ENCODE peak calls at places on chromosomes 7 and 10, in four cellular contexts. U is H9, V is mesenchymal stem cell, F is H1. P is an unnamed sample.

GRCh38 chr10:107275806-107276205 is 111.3 kb upstream of the SORCS1 start:
- DNase-seq in U (no peak), V (no peak), F (no peak), P (no peak)

GRCh38 chr10:94358480-94358879 is 4.3 kb downstream of the NOC3L start:
- DNase-seq in U (no peak), V (peak), F (peak), P (no peak)

GRCh38 chr10:102763037-102763607 is 19.4 kb downstream of the WBP1L start:
- DNase-seq in U (no peak), V (no peak), F (no peak), P (no peak)

GRCh38 chr7:45696476-45696875 is 122.3 kb downstream of the ADCY1 start:
- DNase-seq in U (peak), V (no peak), F (no peak), P (no peak)

GRCh38 chr10:102580230-102580629 is 64.0 kb upstream of the TRIM8 start:
- DNase-seq in U (no peak), V (peak), F (no peak), P (no peak)

GRCh38 chr10:129849452-129849750 is 114.7 kb downstream of the EBF3 start:
- DNase-seq in U (peak), V (no peak), F (no peak), P (no peak)

GRCh38 chr7:3431306-3431705 is 130.3 kb downstream of the SDK1 start:
- DNase-seq in U (no peak), V (peak), F (no peak), P (no peak)

GRCh38 chr10:126558881-126559280 is 111.6 kb downstream of the C10orf90 start:
- DNase-seq in U (no peak), V (no peak), F (no peak), P (no peak)

GRCh38 chr7:130700760-130701159 is 14.4 kb upstream of the TSGA13 start:
- DNase-seq in U (no peak), V (no peak), F (no peak), P (no peak)

GRCh38 chr10:102241037-102241443 is 272 bp downstream of the PITX3 start:
- DNase-seq in U (no peak), V (peak), F (no peak), P (no peak)

GRCh38 chr7:74217455-74218342 is 7.9 kb downstream of the LAT2 start:
- DNase-seq in U (no peak), V (no peak), F (no peak), P (no peak)

GRCh38 chr7:7264306-7265040 is 82.1 kb downstream of the C1GALT1 start:
- DNase-seq in U (no peak), V (no peak), F (no peak), P (no peak)

GRCh38 chr7:30142710-30143109 is 7.9 kb downstream of the MTURN start:
- DNase-seq in U (no peak), V (peak), F (no peak), P (no peak)

GRCh38 chr10:89001428-89002072 is 11.0 kb downstream of the FAS start:
- DNase-seq in U (no peak), V (no peak), F (no peak), P (no peak)

GRCh38 chr7:98284335-98285036 is 3.0 kb downstream of the BRI3 start:
- DNase-seq in U (peak), V (peak), F (no peak), P (no peak)

GRCh38 chr7:25009271-25009670 is 29.3 kb upstream of the OSBPL3 start:
- DNase-seq in U (no peak), V (peak), F (no peak), P (no peak)

GRCh38 chr7:117716707-117717294 is 156.4 kb downstream of the CTTNBP2 start:
- DNase-seq in U (no peak), V (no peak), F (no peak), P (no peak)

GRCh38 chr10:23031318-23031717 is 64.1 kb upstream of the MSRB2 start:
- DNase-seq in U (no peak), V (no peak), F (no peak), P (no peak)

GRCh38 chr7:121938429-121938996 is 65.6 kb downstream of the PTPRZ1 start:
- DNase-seq in U (peak), V (no peak), F (peak), P (no peak)

GRCh38 chr10:17232276-17232987 is 4.4 kb downstream of the VIM start:
- DNase-seq in U (no peak), V (peak), F (no peak), P (no peak)

GRCh38 chr7:131302876-131303707 is 24.6 kb upstream of the MKLN1 start:
- DNase-seq in U (peak), V (peak), F (peak), P (no peak)

DNA sequence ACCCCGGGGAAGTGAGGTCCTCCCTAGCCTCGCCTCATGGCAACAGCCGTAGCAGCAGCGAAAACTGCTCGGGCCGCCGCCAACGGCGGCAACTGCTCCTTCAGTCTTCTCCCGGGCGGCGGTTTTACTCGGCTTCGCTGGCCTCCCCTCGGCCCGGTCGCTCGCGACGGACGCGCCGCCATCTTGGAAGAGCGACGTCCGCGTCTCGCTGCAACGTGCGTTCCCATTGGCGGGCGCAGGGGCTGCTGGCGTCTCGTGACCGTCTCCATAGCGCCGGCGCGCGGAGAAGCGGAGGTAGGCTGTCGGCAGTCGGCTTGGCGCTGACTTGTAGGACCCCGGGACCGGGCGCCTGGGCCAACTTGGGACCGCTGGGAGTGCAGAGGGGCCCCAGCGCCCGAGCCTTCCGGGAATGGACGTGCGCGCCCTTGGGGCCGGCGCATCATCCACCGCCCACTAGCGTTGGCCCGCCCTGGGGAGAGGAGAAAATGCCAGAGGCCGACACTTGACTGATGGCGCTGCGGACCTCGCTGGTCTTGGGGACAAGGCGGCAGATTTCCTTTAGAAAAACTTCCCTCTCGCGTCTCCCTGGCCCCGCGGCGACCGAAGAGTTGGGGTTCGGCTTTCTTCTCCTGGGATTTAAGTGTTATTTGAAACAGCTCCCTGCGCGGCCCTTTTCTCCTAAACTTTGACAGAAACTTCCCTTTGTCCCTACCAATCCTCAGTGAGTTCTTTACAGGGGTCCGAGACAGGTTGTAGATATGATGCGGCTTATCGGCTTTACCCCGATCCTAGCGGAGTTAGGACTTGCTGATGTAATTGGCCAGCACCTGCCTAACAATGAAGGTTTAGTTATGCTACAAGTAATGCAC is at the start of gene SNX13:
- DNase-seq in U (peak), V (peak), F (peak), P (peak)
- H2BK12ac ChIP-seq in U (no peak), V (no peak), F (peak), P (no peak)

GRCh38 chr10:72409167-72409566 is 54.4 kb upstream of the DNAJB12 start:
- DNase-seq in U (no peak), V (no peak), F (no peak), P (no peak)

DNA sequence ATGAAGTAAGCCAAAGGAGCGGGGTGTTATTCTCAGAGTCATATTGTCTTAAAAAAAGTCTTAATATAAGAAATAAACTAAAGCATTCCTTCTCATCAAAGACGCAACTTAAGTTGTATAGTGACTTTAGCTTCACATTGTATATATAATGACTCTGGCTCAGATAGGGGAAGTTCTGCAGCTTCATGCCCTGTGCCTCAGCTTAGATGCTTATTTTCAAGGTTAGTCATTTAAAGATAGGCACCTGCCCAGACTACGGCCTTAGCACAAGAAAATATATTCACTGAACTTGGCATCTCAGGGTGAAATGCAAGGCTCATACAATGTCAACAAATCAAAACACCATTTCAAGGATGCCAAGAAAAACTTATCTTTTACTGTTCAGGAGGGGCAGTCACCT is 52.8 kb upstream of the DNAJB12 start:
- DNase-seq in U (no peak), V (no peak), F (no peak), P (no peak)
- H2BK15ac ChIP-seq in U (no peak), V (no peak), F (no peak), P (no peak)

DNA sequence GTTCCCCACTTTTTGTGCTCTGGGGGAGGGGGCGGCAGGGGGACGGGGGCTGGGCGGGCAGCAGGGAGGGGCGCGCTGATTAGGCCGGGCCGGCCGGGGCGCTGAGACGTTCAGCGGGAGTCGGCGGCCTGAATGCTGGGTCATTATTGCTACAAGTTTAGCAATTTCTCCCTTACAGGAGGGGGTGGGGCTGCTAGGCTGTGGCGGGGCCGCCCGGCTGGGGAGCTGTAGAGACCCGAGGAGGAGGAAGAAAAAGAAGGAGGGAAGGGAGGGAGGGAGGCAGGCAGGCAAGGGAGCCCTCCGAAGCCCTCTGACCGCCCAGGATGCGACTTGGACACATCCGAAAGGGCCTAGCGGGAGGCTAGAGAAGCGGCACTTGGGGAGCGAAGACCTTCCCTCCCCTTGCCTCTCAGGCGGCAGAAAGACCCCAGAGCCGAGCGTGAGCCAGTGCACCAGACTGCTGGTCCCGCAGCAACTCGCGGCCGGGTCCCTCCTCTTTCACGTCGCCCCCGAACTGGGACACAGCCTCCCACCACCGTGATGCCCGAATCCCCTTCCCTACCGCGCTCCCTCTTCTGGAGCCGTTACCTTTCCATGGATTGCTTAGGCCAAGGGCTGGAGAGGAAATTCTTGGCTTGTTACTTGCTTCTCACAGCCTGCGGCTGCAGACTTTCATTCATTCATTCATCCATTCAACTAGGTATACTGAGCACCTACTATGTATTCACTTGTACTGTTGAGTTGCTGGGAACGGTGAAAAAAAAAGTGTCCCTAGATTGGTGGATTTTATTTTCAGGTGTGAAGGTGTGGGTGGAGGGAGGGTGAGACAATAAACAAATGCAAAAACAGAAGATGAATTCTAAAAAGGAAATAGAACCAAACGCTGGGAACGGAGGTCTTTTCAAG is 4.9 kb downstream of the NKX2-3 start:
- DNase-seq in U (peak), V (peak), F (no peak), P (no peak)
- H2BK12ac ChIP-seq in U (no peak), V (peak), F (peak), P (no peak)

GRCh38 chr7:151249732-151250072 is 1.2 kb upstream of the SMARCD3 start:
- DNase-seq in U (peak), V (peak), F (no peak), P (peak)
- H2BK15ac ChIP-seq in U (no peak), V (peak), F (peak), P (no peak)

DNA sequence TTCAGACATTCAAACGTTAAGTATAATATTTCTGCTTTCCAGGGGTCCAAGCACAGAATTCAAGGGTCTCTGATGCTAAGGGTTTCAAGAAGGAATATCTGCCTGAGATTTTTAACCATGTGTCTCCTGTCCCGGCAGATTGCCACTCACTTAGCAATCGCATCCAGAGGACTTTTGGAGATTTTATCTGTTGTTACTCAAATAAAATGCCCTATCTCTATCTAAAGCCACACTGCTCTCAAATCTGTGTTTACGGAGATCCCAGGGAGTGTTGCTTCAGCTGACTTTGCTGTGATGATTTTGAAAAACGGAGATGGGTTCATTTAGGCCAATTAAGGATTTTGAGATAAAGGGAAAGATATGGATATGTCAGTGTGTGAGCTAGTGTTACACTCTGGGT is 359.9 kb downstream of the DGKB start:
- DNase-seq in U (no peak), V (no peak), F (no peak), P (no peak)
- H2BK12ac ChIP-seq in U (no peak), V (no peak), F (no peak), P (no peak)

DNA sequence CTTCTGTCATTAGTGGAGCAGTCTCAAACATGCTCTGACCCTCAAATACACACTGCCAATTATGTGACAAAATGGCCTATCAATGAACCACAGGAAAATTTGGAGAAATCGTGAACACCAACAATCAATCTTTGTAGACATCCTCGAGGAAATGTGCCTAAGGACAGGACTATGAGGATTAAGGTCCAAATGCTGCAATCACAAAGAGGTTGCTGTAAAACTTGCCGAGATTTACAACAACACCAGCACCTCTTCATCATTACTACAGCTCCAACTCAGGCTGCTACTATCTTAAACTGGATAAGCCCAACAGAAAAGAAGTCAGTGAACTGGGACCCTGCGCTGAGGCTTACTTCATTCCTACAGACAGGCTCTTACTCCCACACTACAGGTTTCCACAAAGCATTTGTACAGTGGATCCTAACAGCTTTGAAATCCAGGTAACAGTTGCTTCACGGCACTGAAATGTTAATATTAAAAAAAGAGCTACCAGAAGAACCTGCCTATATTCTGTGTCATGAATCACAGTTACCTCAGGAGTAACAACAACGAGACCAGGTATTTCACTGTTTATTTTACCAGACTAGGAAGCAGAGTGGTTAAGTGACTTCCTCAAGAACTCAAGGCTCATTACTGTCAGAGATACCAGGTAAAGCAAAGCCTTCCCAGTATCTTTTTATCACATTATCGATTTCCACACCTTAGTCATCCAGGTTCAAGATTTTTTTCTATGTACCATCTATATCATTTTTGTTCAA is 23.9 kb downstream of the CACUL1 start:
- DNase-seq in U (no peak), V (no peak), F (no peak), P (no peak)
- H2BK15ac ChIP-seq in U (no peak), V (no peak), F (no peak), P (no peak)

GRCh38 chr7:13945670-13946069 is 43.8 kb downstream of the ETV1 start:
- DNase-seq in U (no peak), V (peak), F (no peak), P (no peak)
- H2BK12ac ChIP-seq in U (no peak), V (no peak), F (no peak), P (no peak)